ENCODE peak calls at places on chromosomes 5 and 9, in nine cellular contexts. R is neural progenitor cell; T is endothelial cell of umbilical vein; B is tibial nerve; M is CD8-positive, alpha-beta memory T cell; C is aorta; V is heart right ventricle; H is WERI-Rb-1; U is CD8-positive, alpha-beta T cell. N is an unnamed sample.

GRCh38 chr9:12784461-12785250 is 9.8 kb downstream of the LURAP1L start:
- DNase-seq in R (no peak), T (peak; percentile 35), B (no peak), M (no peak), C (peak; percentile 76), V (no peak), H (no peak), U (no peak), N (peak; percentile 65)

GRCh38 chr5:112604741-112605390 is 132.8 kb upstream of the APC start:
- DNase-seq in R (peak; percentile 52), T (peak; percentile 3), B (no peak), M (no peak), C (no peak), V (no peak), H (no peak), U (no peak), N (no peak)

GRCh38 chr5:133863857-133864585 is 104.4 kb downstream of the C5orf15 start:
- DNase-seq in R (no peak), T (no peak), B (no peak), M (no peak), C (no peak), V (no peak), H (no peak), U (no peak), N (no peak)

GRCh38 chr9:124124729-124125589 is 113.4 kb downstream of the LHX2 start:
- DNase-seq in R (no peak), T (no peak), B (no peak), M (no peak), C (no peak), V (no peak), H (no peak), U (no peak), N (no peak)

GRCh38 chr5:31375999-31376720 is 155.7 kb downstream of the DROSHA start:
- DNase-seq in R (no peak), T (no peak), B (no peak), M (no peak), C (no peak), V (no peak), H (no peak), U (no peak), N (no peak)

GRCh38 chr5:35282805-35283204 is 52.5 kb upstream of the PRLR start:
- DNase-seq in R (no peak), T (no peak), B (no peak), M (no peak), C (no peak), V (no peak), H (no peak), U (no peak), N (no peak)

GRCh38 chr9:81078555-81078954 is 610.8 kb downstream of the TLE1 start:
- DNase-seq in R (no peak), T (no peak), B (no peak), M (no peak), C (no peak), V (no peak), H (no peak), U (no peak), N (no peak)

GRCh38 chr5:61414806-61415205 is 82.7 kb downstream of the ZSWIM6 start:
- DNase-seq in R (peak; percentile 27), T (no peak), B (no peak), M (no peak), C (no peak), V (no peak), H (no peak), U (no peak), N (no peak)

GRCh38 chr9:110427497-110428104 is 89.9 kb upstream of the TXNDC8 start:
- DNase-seq in R (peak; percentile 72), T (peak; percentile 46), B (peak; percentile 34), M (no peak), C (peak; percentile 54), V (peak; percentile 10), H (peak; percentile 58), U (no peak), N (no peak)

GRCh38 chr5:143758015-143758414 is 53.9 kb upstream of the HMHB1 start:
- DNase-seq in R (no peak), T (no peak), B (no peak), M (no peak), C (no peak), V (no peak), H (no peak), U (no peak), N (no peak)

GRCh38 chr9:38692707-38693106 is 27.2 kb downstream of the FAM240B start:
- DNase-seq in R (no peak), T (no peak), B (no peak), M (no peak), C (no peak), V (no peak), H (no peak), U (no peak), N (no peak)

GRCh38 chr5:144040615-144041394 is 129.7 kb downstream of the YIPF5 start:
- DNase-seq in R (no peak), T (no peak), B (no peak), M (no peak), C (no peak), V (no peak), H (no peak), U (no peak), N (no peak)

GRCh38 chr5:177456591-177456964 is 10.0 kb downstream of the PRR7 start:
- DNase-seq in R (no peak), T (no peak), B (no peak), M (no peak), C (no peak), V (no peak), H (no peak), U (no peak), N (no peak)

GRCh38 chr5:177458912-177459350 is 12.3 kb downstream of the PRR7 start:
- DNase-seq in R (peak; percentile 49), T (no peak), B (no peak), M (no peak), C (no peak), V (no peak), H (no peak), U (no peak), N (no peak)

GRCh38 chr5:177457239-177458121 is 10.9 kb downstream of the PRR7 start:
- DNase-seq in R (peak; percentile 99), T (peak; percentile 95), B (peak; percentile 79), M (peak; percentile 54), C (peak; percentile 91), V (peak; percentile 82), H (peak; percentile 84), U (no peak), N (peak; percentile 72)

GRCh38 chr5:177459357-177459756 is 12.7 kb downstream of the PRR7 start:
- DNase-seq in R (no peak), T (no peak), B (no peak), M (no peak), C (no peak), V (no peak), H (no peak), U (no peak), N (no peak)

DNA sequence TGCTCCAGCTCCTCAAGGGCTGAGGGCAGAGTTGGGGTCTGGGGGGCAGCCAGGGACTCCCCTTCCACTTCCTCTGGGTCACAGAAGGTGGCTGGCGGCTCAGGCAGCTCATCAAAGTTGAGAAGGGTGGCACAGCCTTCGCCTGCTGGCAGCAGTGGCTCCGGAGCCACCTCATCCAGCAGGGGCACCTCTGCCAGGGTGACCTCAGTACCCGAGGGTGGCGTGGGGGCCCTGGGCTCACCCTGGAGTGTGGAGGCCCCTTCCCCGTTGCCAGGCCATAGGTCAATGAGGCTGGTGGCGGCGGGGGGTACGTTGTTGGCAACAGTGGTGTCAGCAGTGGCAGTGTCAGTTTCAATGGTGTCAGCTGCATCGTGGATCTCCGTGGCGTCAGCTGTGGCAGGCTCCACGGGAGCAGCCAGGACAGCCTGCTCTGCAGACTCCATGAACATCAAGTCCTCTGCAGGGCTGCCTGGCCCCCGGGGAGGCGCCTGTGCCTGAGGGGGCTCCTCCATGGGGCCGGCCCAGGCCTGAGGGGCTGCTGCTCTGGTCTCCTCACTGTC is 11.6 kb downstream of the PRR7 start:
- DNase-seq in R (no peak), T (no peak), B (no peak), M (no peak), C (no peak), V (no peak), H (no peak), U (no peak), N (no peak)
- H3K27ac ChIP-seq in R (no peak overlapping the region), T (peak overlapping the region; percentile 13), B (peak overlapping the region; percentile 65), M (no peak overlapping the region), C (peak overlapping the region; percentile 64), V (no peak overlapping the region), H (no peak overlapping the region), U (no peak overlapping the region), N (no peak overlapping the region)

DNA sequence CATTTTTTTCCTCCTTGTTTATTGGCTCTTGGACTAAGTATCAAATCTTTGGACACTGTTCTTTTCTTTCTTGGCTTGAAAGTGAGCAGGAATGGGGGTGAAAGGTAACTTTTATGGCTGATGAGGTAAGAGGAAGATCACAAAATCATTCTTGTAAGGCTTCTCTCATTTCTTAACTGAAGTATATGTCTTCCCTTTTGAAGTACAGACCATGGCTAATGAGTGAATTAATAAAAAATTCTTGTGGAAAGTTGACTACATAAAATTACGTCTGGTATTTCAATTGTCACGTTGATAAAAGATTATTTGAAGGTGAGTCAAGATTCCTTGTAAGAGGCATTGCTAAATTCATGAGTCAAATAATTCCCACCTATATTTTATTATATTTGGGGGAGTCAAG is 25.1 kb downstream of the VCAN start:
- DNase-seq in R (no peak), T (no peak), B (no peak), M (no peak), C (no peak), V (no peak), H (no peak), U (no peak), N (no peak)
- H3K36me3 ChIP-seq in R (peaks cover 9% of the 10 kb centered on the region), T (no peaks in the 10 kb centered on the region), B (peaks cover 17% of the 10 kb centered on the region), M (no peaks in the 10 kb centered on the region), C (peaks cover 3% of the 10 kb centered on the region), V (no peaks in the 10 kb centered on the region), H (no peaks in the 10 kb centered on the region), U (no peaks in the 10 kb centered on the region), N (no peaks in the 10 kb centered on the region)

DNA sequence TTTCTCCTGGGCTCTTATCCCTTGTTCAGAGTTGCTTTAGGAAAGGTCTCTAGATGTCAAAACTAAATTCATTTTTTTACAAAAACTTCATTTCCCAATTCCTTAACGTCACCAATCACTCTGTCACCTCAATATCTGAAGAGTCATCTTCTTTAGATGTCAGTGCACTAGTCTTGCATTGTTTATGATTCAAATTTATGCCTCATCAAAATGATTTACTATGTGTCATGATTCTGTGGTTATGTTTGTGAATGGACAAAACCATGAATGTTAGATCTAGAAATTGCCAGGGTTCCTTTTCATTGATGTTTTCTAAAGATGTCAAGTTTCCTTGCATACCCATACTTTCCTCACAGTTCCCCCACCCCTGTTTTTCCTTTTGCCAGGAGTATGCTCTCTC is 21.5 kb downstream of the CWC27 start:
- DNase-seq in R (no peak), T (no peak), B (no peak), M (no peak), C (no peak), V (no peak), H (no peak), U (no peak), N (no peak)
- H3K27ac ChIP-seq in R (no peak overlapping the region), T (no peak overlapping the region), B (no peak overlapping the region), M (no peak overlapping the region), C (no peak overlapping the region), V (no peak overlapping the region), H (no peak overlapping the region), U (no peak overlapping the region), N (no peak overlapping the region)

DNA sequence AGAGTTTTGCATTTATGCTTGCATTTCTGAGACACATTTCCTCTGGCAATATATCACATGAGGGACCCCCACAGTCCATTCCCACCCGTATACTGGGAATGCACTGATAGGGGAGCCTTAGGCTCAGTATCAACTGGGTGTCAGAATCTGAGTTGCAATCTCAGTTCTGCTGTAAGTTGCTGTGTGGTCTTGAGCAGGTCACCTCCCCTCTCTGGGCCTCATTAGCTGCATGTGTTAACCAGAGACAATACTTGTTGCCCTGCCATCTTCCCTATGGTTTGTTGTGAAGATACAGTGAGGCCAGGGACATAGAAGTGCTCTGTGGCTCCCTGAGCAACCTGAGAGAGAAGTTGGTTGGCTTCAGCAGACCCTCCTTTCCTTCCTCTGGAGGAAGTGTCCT is 55.7 kb upstream of the TGFBR1 start:
- DNase-seq in R (no peak), T (no peak), B (no peak), M (no peak), C (no peak), V (no peak), H (no peak), U (no peak), N (no peak)
- H3K36me3 ChIP-seq in R (no peaks in the 10 kb centered on the region), T (no peaks in the 10 kb centered on the region), B (peaks cover 91% of the 10 kb centered on the region), M (no peaks in the 10 kb centered on the region), C (peaks cover 2% of the 10 kb centered on the region), V (no peaks in the 10 kb centered on the region), H (no peaks in the 10 kb centered on the region), U (no peaks in the 10 kb centered on the region), N (no peaks in the 10 kb centered on the region)